ENCODE peak calls at places on chromosomes 13 and 19, in six cellular contexts. S, R, D, Y, G and P are unnamed samples.

GRCh38 chr19:33125929-33126388 is 6.0 kb upstream of the WDR88 start:
- DNase-seq in G (no peak), S (peak; percentile 40), R (peak; percentile 27), D (no peak), Y (peak; percentile 45), P (peak; percentile 30)

GRCh38 chr13:72507394-72508199 is 219.8 kb downstream of the MZT1 start:
- DNase-seq in R (no peak), Y (no peak), S (no peak), G (no peak), D (no peak), P (no peak)

GRCh38 chr13:19838726-19839342 is 24.6 kb downstream of the ZMYM5 start:
- DNase-seq in R (no peak), D (no peak), G (no peak), Y (no peak), S (peak; percentile 79), P (no peak)

GRCh38 chr19:7980635-7981121 is 24.8 kb downstream of the ELAVL1 start:
- DNase-seq in R (no peak), G (no peak), D (no peak), S (no peak), Y (no peak), P (no peak)

GRCh38 chr19:3450796-3451411 is 29.4 kb downstream of the SMIM24 start:
- DNase-seq in D (no peak), G (no peak), S (peak; percentile 100), R (peak; percentile 99), Y (no peak), P (no peak)

GRCh38 chr13:51770681-51771417 is 33.1 kb downstream of the DHRS12 start:
- DNase-seq in S (no peak), G (no peak), R (no peak), D (no peak), Y (no peak), P (no peak)

GRCh38 chr19:36244066-36244465 is 29.2 kb downstream of the ZNF146 start:
- DNase-seq in R (no peak), G (no peak), S (no peak), D (peak; percentile 20), Y (no peak), P (no peak)

GRCh38 chr19:48195106-48195830 is 24.8 kb downstream of the ZSWIM9 start:
- DNase-seq in S (no peak), G (no peak), Y (no peak), R (no peak), D (no peak), P (no peak)

GRCh38 chr13:34657716-34658115 is 284.4 kb upstream of the NBEA start:
- DNase-seq in D (no peak), R (peak; percentile 55), Y (no peak), S (peak; percentile 86), G (no peak), P (no peak)

GRCh38 chr13:107864543-107865460 is 350.5 kb downstream of the LIG4 start:
- DNase-seq in R (no peak), S (peak; percentile 64), D (no peak), Y (no peak), G (no peak), P (no peak)

GRCh38 chr19:8500158-8500557 is 2.3 kb downstream of the PRAM1 start:
- DNase-seq in R (no peak), D (no peak), G (no peak), S (no peak), Y (no peak), P (no peak)

GRCh38 chr19:29191005-29191404 is 21.9 kb downstream of the UQCRFS1 start:
- DNase-seq in D (no peak), R (no peak), G (no peak), Y (no peak), S (no peak), P (no peak)

GRCh38 chr13:47076536-47076935 is 179.7 kb upstream of the HTR2A start:
- DNase-seq in R (no peak), Y (no peak), G (no peak), D (no peak), S (peak; percentile 8), P (no peak)

GRCh38 chr13:53068841-53069520 is 40.4 kb downstream of the OLFM4 start:
- DNase-seq in G (no peak), S (no peak), R (no peak), D (no peak), Y (no peak), P (no peak)

GRCh38 chr13:26651234-26651633 is 93.8 kb downstream of the WASF3 start:
- DNase-seq in R (no peak), Y (no peak), G (no peak), D (no peak), S (no peak), P (no peak)

GRCh38 chr13:50126378-50127016 is 111.3 kb downstream of the KCNRG start:
- DNase-seq in G (no peak), D (no peak), Y (peak; percentile 46), R (no peak), S (no peak), P (no peak)

GRCh38 chr13:33721719-33722118 is 96.2 kb upstream of the RFC3 start:
- DNase-seq in G (no peak), R (peak; percentile 72), D (no peak), Y (no peak), S (peak; percentile 71), P (no peak)

GRCh38 chr13:99288069-99288468 is 19.1 kb downstream of the GPR183 start:
- DNase-seq in Y (no peak), S (peak; percentile 35), G (no peak), R (no peak), D (no peak), P (no peak)

GRCh38 chr19:54949412-54949811 is 2.1 kb upstream of the NLRP7 start:
- DNase-seq in G (no peak), Y (no peak), D (no peak), R (no peak), S (no peak), P (no peak)

GRCh38 chr13:97881556-97881955 is 71.9 kb upstream of the IPO5 start:
- DNase-seq in G (no peak), D (no peak), S (no peak), Y (no peak), R (no peak), P (no peak)

GRCh38 chr19:17686592-17687042 is 1.5 kb downstream of the UNC13A start:
- DNase-seq in R (no peak), D (no peak), G (no peak), S (no peak), Y (peak; percentile 20), P (no peak)

GRCh38 chr19:2235396-2236284 is 489 bp downstream of the PLEKHJ1 start:
- DNase-seq in Y (peak; percentile 87), R (no peak), G (no peak), S (no peak), D (no peak), P (no peak)

GRCh38 chr13:33490461-33491327 is 205.1 kb upstream of the STARD13 start:
- DNase-seq in G (no peak), R (no peak), Y (no peak), D (no peak), S (no peak), P (no peak)

GRCh38 chr13:114063545-114064515 is 68.6 kb downstream of the RASA3 start:
- DNase-seq in G (no peak), R (no peak), D (no peak), Y (no peak), S (peak; percentile 58), P (no peak)

GRCh38 chr19:3723883-3724282 is 15.7 kb downstream of the TJP3 start:
- DNase-seq in Y (no peak), G (no peak), S (no peak), D (no peak), R (no peak), P (no peak)